ENCODE peak calls at places on chromosomes 7 and 10, in six cellular contexts. One of them, this sample, is unnamed.
A peak's percentile ranks its signal among the peaks of the same experiment; 100 is the strongest.

GRCh38 chr10:15069230-15069629 is 19.3 kb downstream of the ACBD7 start:
- DNase-seq in trophoblast cell: no peak
- DNase-seq in mesenchymal stem cell: peak; percentile 3
- DNase-seq in H1: no peak
- DNase-seq in IMR-90: no peak
- DNase-seq in mesendoderm: no peak
- DNase-seq in this sample: no peak

GRCh38 chr10:49600046-49600445 is 10.1 kb upstream of the SLC18A3 start:
- DNase-seq in mesenchymal stem cell: no peak
- DNase-seq in trophoblast cell: no peak
- DNase-seq in mesendoderm: no peak
- DNase-seq in H1: no peak
- DNase-seq in IMR-90: no peak
- DNase-seq in this sample: no peak

GRCh38 chr10:34786464-34786863 is 28.6 kb downstream of the PARD3 start:
- DNase-seq in mesendoderm: no peak
- DNase-seq in mesenchymal stem cell: no peak
- DNase-seq in IMR-90: peak; percentile 21
- DNase-seq in H1: no peak
- DNase-seq in trophoblast cell: no peak
- DNase-seq in this sample: no peak

GRCh38 chr7:115293628-115294236 is 371.8 kb downstream of the MDFIC start:
- DNase-seq in trophoblast cell: no peak
- DNase-seq in IMR-90: peak; percentile 53
- DNase-seq in mesenchymal stem cell: no peak
- DNase-seq in H1: no peak
- DNase-seq in mesendoderm: no peak
- DNase-seq in this sample: no peak

GRCh38 chr7:40673285-40673684 is 538.5 kb downstream of the SUGCT start:
- DNase-seq in mesenchymal stem cell: peak; percentile 58
- DNase-seq in IMR-90: peak; percentile 93
- DNase-seq in H1: no peak
- DNase-seq in mesendoderm: no peak
- DNase-seq in trophoblast cell: no peak
- DNase-seq in this sample: no peak

GRCh38 chr7:142785841-142786250 is 15.1 kb downstream of the PRSS2 start:
- DNase-seq in mesenchymal stem cell: no peak
- DNase-seq in trophoblast cell: no peak
- DNase-seq in H1: no peak
- DNase-seq in mesendoderm: peak; percentile 19
- DNase-seq in IMR-90: no peak
- DNase-seq in this sample: no peak

GRCh38 chr10:116796910-116797513 is 52.3 kb upstream of the ENO4 start:
- DNase-seq in mesenchymal stem cell: peak; percentile 67
- DNase-seq in mesendoderm: peak; percentile 81
- DNase-seq in IMR-90: peak; percentile 61
- DNase-seq in trophoblast cell: peak; percentile 61
- DNase-seq in H1: peak; percentile 49
- DNase-seq in this sample: peak; percentile 86

GRCh38 chr10:131337656-131338055 is 26.1 kb upstream of the TCERG1L start:
- DNase-seq in IMR-90: no peak
- DNase-seq in H1: no peak
- DNase-seq in mesendoderm: no peak
- DNase-seq in trophoblast cell: no peak
- DNase-seq in mesenchymal stem cell: no peak
- DNase-seq in this sample: no peak

GRCh38 chr10:119412244-119412750 is 130.2 kb downstream of the RGS10 start:
- DNase-seq in mesendoderm: no peak
- DNase-seq in H1: no peak
- DNase-seq in mesenchymal stem cell: peak; percentile 97
- DNase-seq in IMR-90: peak; percentile 55
- DNase-seq in trophoblast cell: no peak
- DNase-seq in this sample: no peak

GRCh38 chr7:138878847-138879246 is 80.9 kb upstream of the ATP6V0A4 start:
- DNase-seq in H1: no peak
- DNase-seq in mesendoderm: no peak
- DNase-seq in IMR-90: no peak
- DNase-seq in trophoblast cell: no peak
- DNase-seq in mesenchymal stem cell: no peak
- DNase-seq in this sample: no peak

GRCh38 chr7:138257459-138258193 is 181.4 kb downstream of the AKR1D1 start:
- DNase-seq in trophoblast cell: peak; percentile 97
- DNase-seq in H1: no peak
- DNase-seq in IMR-90: no peak
- DNase-seq in mesenchymal stem cell: peak; percentile 83
- DNase-seq in mesendoderm: peak; percentile 82
- DNase-seq in this sample: no peak

GRCh38 chr7:21960922-21961321 is 15.2 kb upstream of the CDCA7L start:
- DNase-seq in mesenchymal stem cell: peak; percentile 67
- DNase-seq in H1: no peak
- DNase-seq in IMR-90: peak; percentile 83
- DNase-seq in mesendoderm: no peak
- DNase-seq in trophoblast cell: no peak
- DNase-seq in this sample: no peak

GRCh38 chr7:1736469-1736817 is 66.4 kb downstream of the ELFN1 start:
- DNase-seq in mesenchymal stem cell: no peak
- DNase-seq in IMR-90: no peak
- DNase-seq in mesendoderm: no peak
- DNase-seq in H1: no peak
- DNase-seq in trophoblast cell: no peak
- DNase-seq in this sample: no peak

GRCh38 chr10:10794056-10794455 is 223.6 kb upstream of the CELF2 start:
- DNase-seq in mesenchymal stem cell: no peak
- DNase-seq in H1: no peak
- DNase-seq in trophoblast cell: no peak
- DNase-seq in IMR-90: no peak
- DNase-seq in mesendoderm: peak; percentile 19
- DNase-seq in this sample: no peak

GRCh38 chr7:47087866-47088265 is 494.0 kb downstream of the TNS3 start:
- DNase-seq in mesenchymal stem cell: no peak
- DNase-seq in H1: no peak
- DNase-seq in IMR-90: peak; percentile 61
- DNase-seq in mesendoderm: no peak
- DNase-seq in trophoblast cell: no peak
- DNase-seq in this sample: no peak

GRCh38 chr7:96189129-96189815 is 132.6 kb downstream of the SLC25A13 start:
- DNase-seq in mesendoderm: no peak
- DNase-seq in trophoblast cell: no peak
- DNase-seq in mesenchymal stem cell: no peak
- DNase-seq in IMR-90: no peak
- DNase-seq in H1: no peak
- DNase-seq in this sample: no peak

GRCh38 chr7:137642467-137642866 is 204.3 kb downstream of the DGKI start:
- DNase-seq in H1: no peak
- DNase-seq in IMR-90: peak; percentile 69
- DNase-seq in mesendoderm: no peak
- DNase-seq in mesenchymal stem cell: peak; percentile 63
- DNase-seq in trophoblast cell: no peak
- DNase-seq in this sample: no peak

GRCh38 chr7:2954433-2954853 is 89.2 kb downstream of the CARD11 start:
- DNase-seq in mesendoderm: no peak
- DNase-seq in trophoblast cell: no peak
- DNase-seq in H1: no peak
- DNase-seq in IMR-90: no peak
- DNase-seq in mesenchymal stem cell: no peak
- DNase-seq in this sample: no peak

GRCh38 chr7:77426521-77427051 is 10.4 kb upstream of the GSAP start:
- DNase-seq in H1: no peak
- DNase-seq in IMR-90: peak; percentile 63
- DNase-seq in mesenchymal stem cell: peak; percentile 74
- DNase-seq in trophoblast cell: peak; percentile 80
- DNase-seq in mesendoderm: peak; percentile 92
- DNase-seq in this sample: peak; percentile 37

GRCh38 chr7:39617010-39617409 is 6.4 kb upstream of the RALA start:
- DNase-seq in H1: no peak
- DNase-seq in IMR-90: peak; percentile 66
- DNase-seq in mesendoderm: no peak
- DNase-seq in mesenchymal stem cell: no peak
- DNase-seq in trophoblast cell: no peak
- DNase-seq in this sample: no peak

GRCh38 chr7:152871005-152871677 is 111.6 kb downstream of the ACTR3B start:
- DNase-seq in mesendoderm: no peak
- DNase-seq in H1: no peak
- DNase-seq in IMR-90: no peak
- DNase-seq in trophoblast cell: no peak
- DNase-seq in mesenchymal stem cell: no peak
- DNase-seq in this sample: no peak

GRCh38 chr7:129728875-129729467 is 117.5 kb downstream of the NRF1 start:
- DNase-seq in mesendoderm: no peak
- DNase-seq in IMR-90: no peak
- DNase-seq in trophoblast cell: no peak
- DNase-seq in H1: no peak
- DNase-seq in mesenchymal stem cell: no peak
- DNase-seq in this sample: no peak

GRCh38 chr7:78576196-78576595 is 777.6 kb downstream of the PHTF2 start:
- DNase-seq in mesendoderm: peak; percentile 89
- DNase-seq in trophoblast cell: no peak
- DNase-seq in IMR-90: peak; percentile 17
- DNase-seq in H1: no peak
- DNase-seq in mesenchymal stem cell: peak; percentile 87
- DNase-seq in this sample: no peak

GRCh38 chr10:3339531-3339950 is 167.0 kb upstream of the PITRM1 start:
- DNase-seq in mesenchymal stem cell: peak; percentile 77
- DNase-seq in mesendoderm: no peak
- DNase-seq in IMR-90: peak; percentile 48
- DNase-seq in trophoblast cell: no peak
- DNase-seq in H1: no peak
- DNase-seq in this sample: no peak

GRCh38 chr10:103564799-103565365 is 71.4 kb downstream of the NEURL1 start:
- DNase-seq in H1: no peak
- DNase-seq in IMR-90: no peak
- DNase-seq in trophoblast cell: peak; percentile 35
- DNase-seq in mesenchymal stem cell: no peak
- DNase-seq in mesendoderm: peak; percentile 48
- DNase-seq in this sample: no peak

GRCh38 chr7:85529197-85529596 is 342.3 kb upstream of the SEMA3D start:
- DNase-seq in mesenchymal stem cell: peak; percentile 50
- DNase-seq in IMR-90: peak; percentile 44
- DNase-seq in H1: no peak
- DNase-seq in mesendoderm: peak; percentile 0
- DNase-seq in trophoblast cell: no peak
- DNase-seq in this sample: no peak

GRCh38 chr10:12262278-12262981 is 66.4 kb downstream of the CDC123 start:
- DNase-seq in mesenchymal stem cell: no peak
- DNase-seq in IMR-90: no peak
- DNase-seq in mesendoderm: no peak
- DNase-seq in H1: no peak
- DNase-seq in trophoblast cell: no peak
- DNase-seq in this sample: no peak

GRCh38 chr10:110016957-110017514 is 9.3 kb downstream of the ADD3 start:
- DNase-seq in H1: no peak
- DNase-seq in mesendoderm: no peak
- DNase-seq in trophoblast cell: no peak
- DNase-seq in mesenchymal stem cell: no peak
- DNase-seq in IMR-90: no peak
- DNase-seq in this sample: no peak

GRCh38 chr10:110020265-110020664 is 12.5 kb downstream of the ADD3 start:
- DNase-seq in H1: no peak
- DNase-seq in mesenchymal stem cell: no peak
- DNase-seq in trophoblast cell: no peak
- DNase-seq in IMR-90: no peak
- DNase-seq in mesendoderm: no peak
- DNase-seq in this sample: no peak

GRCh38 chr10:110016037-110016436 is 8.3 kb downstream of the ADD3 start:
- DNase-seq in IMR-90: peak; percentile 28
- DNase-seq in mesendoderm: peak; percentile 85
- DNase-seq in mesenchymal stem cell: no peak
- DNase-seq in H1: no peak
- DNase-seq in trophoblast cell: no peak
- DNase-seq in this sample: peak; percentile 48

GRCh38 chr10:110013615-110014293 is 6.0 kb downstream of the ADD3 start:
- DNase-seq in H1: no peak
- DNase-seq in mesenchymal stem cell: no peak
- DNase-seq in IMR-90: no peak
- DNase-seq in mesendoderm: peak; percentile 90
- DNase-seq in trophoblast cell: peak; percentile 43
- DNase-seq in this sample: no peak

DNA sequence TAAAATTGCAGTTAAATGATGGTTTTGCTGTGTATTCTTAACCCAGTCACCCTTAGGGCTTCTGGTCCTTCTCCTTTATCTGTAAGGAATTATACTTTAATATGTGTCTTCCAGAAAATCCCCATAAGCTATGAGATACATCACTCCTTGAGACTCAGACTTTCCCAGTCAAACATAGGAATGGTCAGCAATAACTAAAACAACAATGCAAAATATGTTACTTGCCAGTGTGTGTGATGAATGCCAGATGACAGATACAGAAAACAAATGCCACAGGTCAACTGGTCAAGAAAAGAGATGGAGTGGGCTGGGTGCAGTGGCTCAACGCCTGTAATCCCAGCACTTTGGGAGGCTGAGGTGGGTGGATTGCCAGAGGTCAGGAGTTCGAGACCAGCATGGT is 10.2 kb downstream of the ADD3 start:
- DNase-seq in trophoblast cell: no peak
- DNase-seq in mesenchymal stem cell: no peak
- DNase-seq in IMR-90: no peak
- DNase-seq in H1: no peak
- DNase-seq in mesendoderm: no peak
- DNase-seq in this sample: no peak
- H2BK120ac ChIP-seq in trophoblast cell: no peak overlapping the region
- H2BK120ac ChIP-seq in mesenchymal stem cell: no peak overlapping the region
- H2BK120ac ChIP-seq in IMR-90: no peak overlapping the region
- H2BK120ac ChIP-seq in H1: no peak overlapping the region
- H2BK120ac ChIP-seq in mesendoderm: no peak overlapping the region
- H2BK120ac ChIP-seq in this sample: no peak overlapping the region

GRCh38 chr10:133418289-133418993 is 6.0 kb downstream of the SPRN start:
- DNase-seq in mesendoderm: no peak
- DNase-seq in mesenchymal stem cell: no peak
- DNase-seq in trophoblast cell: no peak
- DNase-seq in IMR-90: no peak
- DNase-seq in H1: no peak
- DNase-seq in this sample: no peak
- H3K36me3 ChIP-seq in mesendoderm: no peaks in the 10 kb centered on the region
- H3K36me3 ChIP-seq in mesenchymal stem cell: peaks cover 48% of the 10 kb centered on the region
- H3K36me3 ChIP-seq in trophoblast cell: peaks cover 41% of the 10 kb centered on the region
- H3K36me3 ChIP-seq in IMR-90: peaks cover 31% of the 10 kb centered on the region
- H3K36me3 ChIP-seq in H1: peaks cover 4% of the 10 kb centered on the region
- H3K36me3 ChIP-seq in this sample: peaks cover 22% of the 10 kb centered on the region

GRCh38 chr10:68074775-68075549 is at the start of gene HERC4:
- DNase-seq in IMR-90: peak; percentile 92
- DNase-seq in mesenchymal stem cell: peak; percentile 96
- DNase-seq in mesendoderm: peak; percentile 97
- DNase-seq in trophoblast cell: peak; percentile 89
- DNase-seq in H1: peak; percentile 66
- DNase-seq in this sample: peak; percentile 90
- H2BK120ac ChIP-seq in IMR-90: peak within 1 kb of the TSS; percentile 87
- H2BK120ac ChIP-seq in mesenchymal stem cell: peak within 1 kb of the TSS; percentile 12
- H2BK120ac ChIP-seq in mesendoderm: no peak within 1 kb of the TSS
- H2BK120ac ChIP-seq in trophoblast cell: peak within 1 kb of the TSS; percentile 96
- H2BK120ac ChIP-seq in H1: peak within 1 kb of the TSS; percentile 16
- H2BK120ac ChIP-seq in this sample: no peak within 1 kb of the TSS

DNA sequence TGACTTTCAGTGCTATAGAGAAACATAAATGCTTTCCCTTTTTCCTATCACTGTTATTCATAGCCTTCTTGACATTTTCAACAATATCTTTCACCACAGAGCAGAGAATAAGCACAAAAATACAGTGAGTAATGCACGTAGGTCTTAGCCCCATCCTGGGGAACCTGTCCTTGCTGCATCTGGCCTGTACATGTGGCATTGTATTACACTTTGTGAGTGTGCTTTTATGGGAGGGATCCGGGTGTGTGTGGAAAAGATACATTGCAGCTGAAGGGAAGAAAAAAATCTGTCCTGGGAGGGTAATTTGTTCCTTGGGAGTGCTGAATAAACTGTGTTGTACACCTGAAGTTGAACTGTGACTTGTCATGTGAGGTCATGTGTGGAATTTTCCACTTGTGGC is 422.7 kb upstream of the LRGUK start:
- DNase-seq in H1: no peak
- DNase-seq in IMR-90: peak; percentile 28
- DNase-seq in mesendoderm: no peak
- DNase-seq in trophoblast cell: no peak
- DNase-seq in mesenchymal stem cell: no peak
- DNase-seq in this sample: no peak
- H3K36me3 ChIP-seq in H1: no peaks in the 10 kb centered on the region
- H3K36me3 ChIP-seq in IMR-90: no peaks in the 10 kb centered on the region
- H3K36me3 ChIP-seq in mesendoderm: no peaks in the 10 kb centered on the region
- H3K36me3 ChIP-seq in trophoblast cell: no peaks in the 10 kb centered on the region
- H3K36me3 ChIP-seq in mesenchymal stem cell: no peaks in the 10 kb centered on the region
- H3K36me3 ChIP-seq in this sample: no peaks in the 10 kb centered on the region